ENCODE peak calls at places on chromosomes 5 and 9, in six cellular contexts. B is A549, X is sigmoid colon, S is stomach, Z is H1, V is HepG2. K is an unnamed sample.

GRCh38 chr5:73135429-73136276 is 15.3 kb downstream of the TMEM171 start:
- DNase-seq in B (peak), X (no peak), S (no peak), Z (no peak), V (peak), K (no peak)

GRCh38 chr5:98173334-98173733 is 600.1 kb upstream of the RGMB start:
- DNase-seq in B (no peak), X (no peak), S (no peak), Z (no peak), V (no peak), K (no peak)

GRCh38 chr5:90170231-90170630 is 239.3 kb downstream of the CETN3 start:
- DNase-seq in B (no peak), X (no peak), S (no peak), Z (no peak), V (no peak), K (no peak)

GRCh38 chr5:132253008-132253441 is 4.5 kb upstream of the PDLIM4 start:
- DNase-seq in B (no peak), X (peak), S (no peak), Z (no peak), V (no peak), K (no peak)

GRCh38 chr5:81505672-81506071 is 111.7 kb upstream of the ACOT12 start:
- DNase-seq in B (no peak), X (no peak), S (no peak), Z (no peak), V (no peak), K (no peak)

GRCh38 chr9:128805661-128806060 is 12.6 kb upstream of the ENDOG start:
- DNase-seq in B (no peak), X (no peak), S (no peak), Z (no peak), V (no peak), K (no peak)

GRCh38 chr9:37675661-37676060 is 24.9 kb downstream of the FRMPD1 start:
- DNase-seq in B (no peak), X (no peak), S (no peak), Z (no peak), V (no peak), K (no peak)

GRCh38 chr5:96683392-96683791 is 21.2 kb downstream of the CAST start:
- DNase-seq in B (no peak), X (no peak), S (no peak), Z (no peak), V (no peak), K (no peak)

GRCh38 chr9:99720455-99721050 is 101.1 kb upstream of the NR4A3 start:
- DNase-seq in B (no peak), X (no peak), S (no peak), Z (no peak), V (no peak), K (no peak)

GRCh38 chr5:60972225-60972624 is 27.2 kb downstream of the NDUFAF2 start:
- DNase-seq in B (no peak), X (no peak), S (no peak), Z (no peak), V (no peak), K (no peak)

GRCh38 chr9:133990366-133991210 is 1.5 kb downstream of the VAV2 start:
- DNase-seq in B (peak), X (peak), S (peak), Z (no peak), V (peak), K (peak)

GRCh38 chr5:24693609-24694008 is 48.8 kb upstream of the CDH10 start:
- DNase-seq in B (no peak), X (no peak), S (no peak), Z (no peak), V (no peak), K (no peak)

GRCh38 chr9:81771606-81772005 is 82.3 kb upstream of the TLE1 start:
- DNase-seq in B (no peak), X (no peak), S (no peak), Z (no peak), V (no peak), K (no peak)

GRCh38 chr9:134519403-134520070 is 122.1 kb upstream of the COL5A1 start:
- DNase-seq in B (no peak), X (no peak), S (peak), Z (no peak), V (no peak), K (no peak)

GRCh38 chr9:135131488-135131887 is 44.0 kb downstream of the OLFM1 start:
- DNase-seq in B (no peak), X (no peak), S (no peak), Z (no peak), V (no peak), K (no peak)

GRCh38 chr5:134206627-134207160 is 19.2 kb downstream of the PPP2CA start:
- DNase-seq in B (no peak), X (no peak), S (no peak), Z (no peak), V (no peak), K (no peak)

GRCh38 chr5:135218486-135218755 is 180.6 kb downstream of the MACROH2A1 start:
- DNase-seq in B (no peak), X (no peak), S (peak), Z (no peak), V (no peak), K (no peak)

GRCh38 chr9:109001275-109001676 is 12.0 kb downstream of the CTNNAL1 start:
- DNase-seq in B (peak), X (no peak), S (no peak), Z (no peak), V (peak), K (no peak)

GRCh38 chr5:112684737-112685136 is 52.9 kb upstream of the APC start:
- DNase-seq in B (no peak), X (no peak), S (no peak), Z (no peak), V (no peak), K (no peak)

GRCh38 chr5:135176991-135177390 is 143.0 kb upstream of the PITX1 start:
- DNase-seq in B (no peak), X (no peak), S (no peak), Z (no peak), V (no peak), K (no peak)

GRCh38 chr9:36731576-36731975 is 158.9 kb downstream of the MELK start:
- DNase-seq in B (no peak), X (no peak), S (no peak), Z (no peak), V (no peak), K (no peak)

GRCh38 chr5:180313677-180314076 is 21.8 kb upstream of the MAPK9 start:
- DNase-seq in B (no peak), X (no peak), S (no peak), Z (no peak), V (peak), K (no peak)

GRCh38 chr9:35664531-35665470 is at the start of gene ARHGEF39:
- DNase-seq in B (peak), X (peak), S (peak), Z (peak), V (peak), K (peak)
- TF ChIP-seq EP300 in B (no peak), X (no peak), S (no peak), Z (no peak), V (peak), K (no peak)

GRCh38 chr5:100595152-100595811 is 60.1 kb downstream of the FAM174A start:
- DNase-seq in B (peak), X (no peak), S (peak), Z (no peak), V (peak), K (no peak)
- H3K4me3 ChIP-seq in B (no peak), X (no peak), S (no peak), Z (no peak), V (no peak), K (no peak)

GRCh38 chr5:176368726-176369125 is 3.4 kb downstream of the ARL10 start:
- DNase-seq in B (no peak), X (no peak), S (no peak), Z (no peak), V (no peak), K (no peak)

GRCh38 chr5:176362098-176362442 is 506 bp upstream of the KIAA1191 start:
- DNase-seq in B (no peak), X (no peak), S (no peak), Z (no peak), V (no peak), K (no peak)

GRCh38 chr5:176366575-176366894 is 1.2 kb downstream of the ARL10 start:
- DNase-seq in B (no peak), X (no peak), S (no peak), Z (no peak), V (no peak), K (no peak)

GRCh38 chr5:176364765-176365662 is at the start of gene ARL10:
- DNase-seq in B (no peak), X (no peak), S (no peak), Z (no peak), V (no peak), K (peak)

GRCh38 chr5:176365663-176366574 is 632 bp downstream of the ARL10 start:
- DNase-seq in B (no peak), X (peak), S (no peak), Z (no peak), V (no peak), K (peak)
- TF ChIP-seq POLR2A in B (no peak), X (no peak), S (no peak), Z (no peak), V (no peak), K (no peak)

DNA sequence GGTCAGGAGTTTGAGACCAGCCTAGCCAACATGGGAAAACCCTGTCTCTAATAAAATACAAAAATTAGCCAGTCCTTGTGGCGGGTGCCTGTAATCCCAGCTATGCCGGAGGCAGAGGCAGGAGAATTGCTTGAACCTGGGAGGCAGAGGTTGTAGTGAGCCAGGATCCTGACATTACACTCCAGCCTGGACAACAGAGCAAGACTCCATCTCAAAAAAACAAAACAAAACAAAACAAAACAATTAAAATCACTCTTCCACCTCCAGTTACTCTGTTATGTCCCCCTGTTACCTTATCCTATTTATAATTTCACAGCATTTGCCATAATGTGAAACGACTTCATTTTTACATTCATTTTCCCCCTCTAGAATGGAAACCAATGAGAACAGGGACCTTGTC is 54.4 kb downstream of the CXXC5 start:
- DNase-seq in B (no peak), X (no peak), S (no peak), Z (no peak), V (no peak), K (no peak)
- TF ChIP-seq EP300 in B (no peak), X (no peak), S (no peak), Z (no peak), V (no peak), K (no peak)

GRCh38 chr5:139461698-139462097 is 845 bp downstream of the ECSCR start:
- DNase-seq in B (no peak), X (no peak), S (no peak), Z (no peak), V (no peak), K (no peak)
- H3K4me3 ChIP-seq in B (no peak), X (no peak), S (no peak), Z (no peak), V (no peak), K (no peak)

GRCh38 chr9:68780377-68780707 is 75.3 kb downstream of the PIP5K1B start:
- DNase-seq in B (no peak), X (no peak), S (no peak), Z (no peak), V (no peak), K (no peak)

GRCh38 chr9:68778635-68779034 is 73.6 kb downstream of the PIP5K1B start:
- DNase-seq in B (no peak), X (no peak), S (no peak), Z (no peak), V (no peak), K (no peak)

GRCh38 chr9:68781866-68782265 is 76.8 kb downstream of the PIP5K1B start:
- DNase-seq in B (no peak), X (no peak), S (no peak), Z (no peak), V (no peak), K (no peak)

GRCh38 chr9:68780735-68781134 is 75.7 kb downstream of the PIP5K1B start:
- DNase-seq in B (no peak), X (no peak), S (no peak), Z (no peak), V (peak), K (no peak)

GRCh38 chr9:68779558-68780376 is 74.7 kb downstream of the PIP5K1B start:
- DNase-seq in B (peak), X (peak), S (peak), Z (peak), V (peak), K (peak)
- TF ChIP-seq POLR2A in B (peak), X (peak), S (no peak), Z (peak), V (peak), K (peak)

GRCh38 chr5:104987074-104987473 is 1424.5 kb upstream of the NUDT12 start:
- DNase-seq in B (no peak), X (no peak), S (no peak), Z (no peak), V (no peak), K (no peak)
- TF ChIP-seq EP300 in B (no peak), X (no peak), S (no peak), Z (no peak), V (no peak), K (no peak)

K was measured in ovary.